ENCODE peak calls at places on chromosomes 6 and 20, in five cellular contexts. M is stomach, D is tibial artery, W is lower lobe of right lung, Q is psoas muscle. O is an unnamed sample.

GRCh38 chr6:34115396-34116314 is 30.2 kb downstream of the GRM4 start:
- DNase-seq in D (no peak), W (no peak), Q (no peak), M (no peak), O (no peak)

GRCh38 chr6:140988780-140989179 is 1143.9 kb upstream of the GJE1 start:
- DNase-seq in Q (no peak), W (no peak), D (no peak), M (no peak), O (no peak)

GRCh38 chr6:80548496-80548895 is 442.0 kb downstream of the BCKDHB start:
- DNase-seq in Q (no peak), D (no peak), M (no peak), W (no peak), O (no peak)

GRCh38 chr6:32110632-32111031 is 1.5 kb upstream of the TNXB start:
- DNase-seq in D (no peak), W (no peak), M (peak; percentile 66), Q (peak; percentile 53), O (no peak)

GRCh38 chr6:53671111-53671510 is 5.6 kb upstream of the KLHL31 start:
- DNase-seq in D (no peak), W (no peak), Q (no peak), M (no peak), O (no peak)

GRCh38 chr6:57075092-57075491 is 14.9 kb upstream of the ZNF451 start:
- DNase-seq in W (no peak), Q (no peak), D (no peak), M (no peak), O (no peak)

GRCh38 chr20:38315290-38315966 is 11.5 kb downstream of the BPI start:
- DNase-seq in Q (no peak), D (no peak), W (no peak), M (no peak), O (no peak)

GRCh38 chr6:129795261-129795660 is 65.9 kb downstream of the TMEM244 start:
- DNase-seq in Q (no peak), M (no peak), D (no peak), W (no peak), O (no peak)

GRCh38 chr6:88380618-88381288 is 214.6 kb upstream of the CNR1 start:
- DNase-seq in D (no peak), W (no peak), M (no peak), Q (no peak), O (no peak)

GRCh38 chr20:3119044-3119443 is 34.5 kb upstream of the AVP start:
- DNase-seq in M (no peak), D (no peak), Q (no peak), W (no peak), O (no peak)

GRCh38 chr20:48825551-48825885 is 2.3 kb downstream of the PREX1 start:
- DNase-seq in W (no peak), D (no peak), Q (no peak), M (no peak), O (no peak)
- H3K4me1 ChIP-seq in W (peaks cover 58% of the 10 kb centered on the region), D (peaks cover 8% of the 10 kb centered on the region), Q (peaks cover 4% of the 10 kb centered on the region), M (no peaks in the 10 kb centered on the region), O (peaks cover 62% of the 10 kb centered on the region)

GRCh38 chr6:159728552-159728951 is 1.2 kb downstream of the WTAP start:
- DNase-seq in M (no peak), D (no peak), W (no peak), Q (no peak), O (peak; percentile 33)

GRCh38 chr6:159726918-159727716 is at the start of gene WTAP:
- DNase-seq in Q (peak; percentile 96), W (peak; percentile 97), M (peak; percentile 97), D (peak; percentile 93), O (peak; percentile 99)

GRCh38 chr6:159730277-159730676 is 3.0 kb downstream of the WTAP start:
- DNase-seq in M (no peak), Q (no peak), W (no peak), D (no peak), O (no peak)

GRCh38 chr6:159727717-159728440 is 573 bp downstream of the WTAP start:
- DNase-seq in M (no peak), W (no peak), Q (no peak), D (no peak), O (no peak)

GRCh38 chr6:159729598-159729997 is 2.3 kb downstream of the WTAP start:
- DNase-seq in W (no peak), M (no peak), Q (no peak), D (no peak), O (no peak)
- H3K27ac ChIP-seq in W (no peak overlapping the region), M (peak overlapping the region; percentile 99), Q (peak overlapping the region; percentile 97), D (peak overlapping the region; percentile 24), O (peak overlapping the region; percentile 34)

DNA sequence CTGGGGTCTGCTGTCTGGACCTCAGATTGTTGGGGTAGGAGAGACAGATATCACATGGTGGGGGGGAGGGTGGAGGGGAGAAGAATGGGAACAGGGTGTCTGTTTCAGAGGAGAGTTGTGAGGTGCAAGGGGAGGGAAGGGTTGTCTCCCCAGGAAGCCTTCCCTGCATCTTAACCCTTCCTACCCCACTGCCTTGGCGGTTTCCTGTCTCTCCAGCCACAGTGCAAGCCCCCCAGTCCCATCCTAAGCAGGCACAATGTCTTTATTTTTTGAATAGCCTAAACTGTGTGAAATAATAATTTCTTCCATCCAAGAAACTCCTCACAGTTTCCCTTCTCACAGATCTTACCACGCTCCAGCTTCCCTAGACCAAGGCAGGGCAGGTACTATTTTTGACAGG is 3.5 kb downstream of the FOXP4 start:
- DNase-seq in M (no peak), W (no peak), Q (no peak), D (no peak), O (no peak)
- H3K4me1 ChIP-seq in M (peaks cover 51% of the 10 kb centered on the region), W (peaks cover 43% of the 10 kb centered on the region), Q (peaks cover 23% of the 10 kb centered on the region), D (peaks cover 32% of the 10 kb centered on the region), O (peaks cover 35% of the 10 kb centered on the region)

DNA sequence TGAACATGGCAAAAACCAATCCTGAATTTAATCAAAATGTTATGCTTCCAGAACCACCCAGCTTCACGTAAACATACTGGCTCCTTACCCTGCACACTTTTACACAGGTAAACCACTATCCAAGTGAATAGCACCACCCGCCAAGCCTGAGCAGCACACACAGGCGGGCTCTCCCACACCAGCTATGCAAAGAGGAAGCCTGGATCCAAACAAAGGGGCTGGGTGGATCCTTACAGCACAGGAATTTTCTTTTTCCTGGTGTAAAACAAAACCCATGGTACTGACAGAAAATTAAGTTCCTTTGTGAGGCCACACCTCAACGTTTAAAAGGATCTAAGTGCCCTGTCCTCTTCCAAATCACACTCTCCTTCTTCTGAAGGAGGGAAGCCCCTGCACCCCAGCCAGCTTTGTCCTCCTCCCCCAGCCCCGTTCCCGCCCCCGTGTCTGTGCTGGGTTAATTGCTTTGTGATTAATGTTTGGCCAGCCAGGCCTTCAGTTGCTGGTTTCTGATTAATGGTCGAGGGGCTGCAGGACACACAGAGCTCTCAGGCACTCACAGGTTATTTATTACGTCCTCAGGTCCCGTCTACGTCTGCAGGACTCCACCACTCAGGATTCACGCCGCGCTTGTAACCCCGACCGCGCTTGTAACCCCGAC is 6.1 kb downstream of the DACT2 start:
- DNase-seq in M (no peak), Q (no peak), W (no peak), D (no peak), O (no peak)
- H3K27ac ChIP-seq in M (no peak overlapping the region), Q (no peak overlapping the region), W (no peak overlapping the region), D (no peak overlapping the region), O (no peak overlapping the region)

DNA sequence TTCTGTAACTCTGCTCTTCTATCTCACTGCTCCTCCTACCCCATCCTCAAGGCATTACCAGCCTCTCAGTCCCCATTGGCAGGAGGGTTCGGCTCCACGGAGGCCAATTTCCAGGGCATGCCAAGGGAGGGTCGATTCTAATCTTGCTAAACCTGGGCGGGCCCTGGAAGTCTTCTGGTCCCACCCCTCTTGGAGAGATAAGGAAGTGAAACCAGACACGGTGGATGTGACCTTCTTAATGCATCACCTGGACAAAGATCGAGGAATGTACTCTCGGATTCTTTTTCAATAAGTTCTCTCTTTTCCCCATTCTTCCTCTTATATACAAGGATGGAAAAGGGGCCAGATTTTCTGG is 112.3 kb upstream of the ARMC2 start:
- DNase-seq in W (no peak), D (no peak), M (peak; percentile 39), Q (no peak), O (no peak)
- H3K4me1 ChIP-seq in W (peaks cover 5% of the 10 kb centered on the region), D (peaks cover 33% of the 10 kb centered on the region), M (no peaks in the 10 kb centered on the region), Q (peaks cover 16% of the 10 kb centered on the region), O (no peaks in the 10 kb centered on the region)

DNA sequence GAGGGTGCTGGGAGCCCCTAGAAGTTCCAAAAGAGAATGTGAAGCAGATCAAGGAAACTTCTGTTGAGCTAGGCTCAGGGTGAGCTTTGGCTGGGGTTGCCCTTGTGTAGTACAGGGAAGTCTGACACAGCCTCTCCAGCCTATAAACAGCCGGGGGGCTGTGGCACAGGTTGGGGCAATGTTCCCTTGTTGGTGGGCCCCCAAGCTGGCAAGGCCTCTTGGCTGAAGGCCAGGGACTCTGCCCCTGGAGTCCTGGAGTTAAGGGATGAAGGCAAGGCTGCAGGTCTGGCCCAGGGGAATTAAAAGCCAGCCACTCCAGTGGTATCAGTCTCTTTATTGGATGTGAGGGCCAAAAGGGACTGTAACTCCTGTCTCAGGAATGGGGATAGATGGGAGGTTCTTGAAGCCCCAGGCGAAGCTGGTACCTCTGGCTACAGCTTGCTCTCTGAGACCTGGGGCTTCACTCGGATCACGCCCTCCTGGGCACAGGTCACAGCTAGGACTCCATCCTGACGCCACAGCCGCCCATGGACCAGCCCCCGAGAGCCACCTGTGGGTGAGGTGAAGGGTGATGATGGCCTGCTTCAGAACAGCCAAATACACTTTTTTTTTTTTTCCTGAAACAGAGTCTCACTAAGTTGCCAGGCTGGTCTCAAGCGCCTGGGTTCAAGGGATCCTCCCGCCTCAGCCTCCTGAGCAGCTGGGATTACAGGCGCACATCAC is 8.0 kb downstream of the SNX21 start:
- DNase-seq in M (no peak), W (no peak), D (no peak), Q (no peak), O (no peak)
- H3K27ac ChIP-seq in M (no peak overlapping the region), W (no peak overlapping the region), D (peak overlapping the region; percentile 33), Q (peak overlapping the region; percentile 67), O (no peak overlapping the region)

GRCh38 chr20:47269309-47270165 is 87.0 kb downstream of the ZMYND8 start:
- DNase-seq in D (no peak), Q (no peak), W (no peak), M (no peak), O (no peak)
- H3K4me1 ChIP-seq in D (peaks cover 18% of the 10 kb centered on the region), Q (peaks cover 15% of the 10 kb centered on the region), W (peaks cover 20% of the 10 kb centered on the region), M (peaks cover 16% of the 10 kb centered on the region), O (no peaks in the 10 kb centered on the region)

DNA sequence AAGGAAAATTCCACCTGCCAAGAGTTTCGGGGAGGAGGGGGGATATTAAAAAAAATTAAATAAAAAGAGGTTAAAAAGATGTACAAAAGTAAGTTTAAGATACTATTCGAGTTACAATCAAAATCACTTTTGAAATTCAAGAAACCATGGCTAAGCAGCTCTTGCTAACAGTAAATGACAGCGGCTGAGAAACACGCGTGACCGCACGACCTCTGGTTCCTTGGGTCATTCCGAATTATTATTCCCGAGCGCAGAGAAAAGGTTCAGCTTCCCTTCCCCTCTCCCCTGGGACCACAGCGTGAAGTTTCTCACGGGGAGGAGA is 566 bp downstream of the TMEM242 start:
- DNase-seq in M (no peak), D (no peak), W (no peak), Q (no peak), O (no peak)
- H3K27ac ChIP-seq in M (peak overlapping the region; percentile 93), D (peak overlapping the region; percentile 95), W (peak overlapping the region; percentile 92), Q (peak overlapping the region; percentile 99), O (peak overlapping the region; percentile 69)

DNA sequence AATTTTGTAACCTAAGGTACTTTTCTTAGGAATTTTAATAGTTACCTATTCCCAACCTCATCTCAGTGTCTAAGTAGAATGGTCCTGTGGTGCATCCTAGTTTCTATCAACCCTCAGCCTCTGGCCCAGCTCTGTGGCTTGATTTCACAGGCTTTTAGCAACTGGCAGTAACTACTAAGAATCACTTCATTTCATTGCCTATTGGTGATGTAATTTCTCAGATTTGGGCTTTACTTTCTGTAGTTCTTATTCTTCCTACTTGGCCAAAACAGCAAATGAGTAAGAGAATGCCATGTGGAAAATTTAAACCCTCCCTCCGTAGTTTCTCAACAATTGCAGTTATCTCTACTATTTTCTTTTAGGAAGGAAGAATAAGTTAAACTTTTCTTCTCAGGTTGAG is 387.3 kb downstream of the CDKAL1 start:
- DNase-seq in W (no peak), D (no peak), Q (no peak), M (no peak), O (no peak)
- H3K4me1 ChIP-seq in W (no peaks in the 10 kb centered on the region), D (no peaks in the 10 kb centered on the region), Q (no peaks in the 10 kb centered on the region), M (no peaks in the 10 kb centered on the region), O (no peaks in the 10 kb centered on the region)